ENCODE peak calls at places on chromosomes 2 and 18, in four cellular contexts. P is thoracic aorta, X is endothelial cell of umbilical vein, C is endothelial cell. H is an unnamed sample.

GRCh38 chr2:42464631-42465030 is 29.2 kb downstream of the KCNG3 start:
- DNase-seq in C (no peak), P (no peak), X (no peak), H (no peak)

GRCh38 chr18:27143580-27144287 is 41.4 kb downstream of the CHST9 start:
- DNase-seq in X (no peak), P (no peak), C (no peak), H (peak)

GRCh38 chr2:148781544-148781943 is 93.5 kb upstream of the KIF5C start:
- DNase-seq in P (no peak), X (no peak), C (no peak), H (no peak)

GRCh38 chr18:9810216-9810804 is 75.5 kb upstream of the TXNDC2 start:
- DNase-seq in C (no peak), P (no peak), X (peak), H (no peak)

GRCh38 chr2:121650554-121650930 is 1.3 kb upstream of the CLASP1 start:
- DNase-seq in C (peak), P (no peak), X (no peak), H (no peak)

GRCh38 chr2:216013080-216013909 is at the start of gene MREG:
- DNase-seq in P (no peak), C (peak), X (peak), H (peak)

GRCh38 chr2:95274291-95275150 is at the start of gene PROM2:
- DNase-seq in C (no peak), X (no peak), P (no peak), H (peak)

GRCh38 chr2:237497820-237498128 is 10.7 kb downstream of the MLPH start:
- DNase-seq in X (no peak), C (no peak), P (no peak), H (no peak)

GRCh38 chr2:157825885-157826284 is 50.2 kb downstream of the ACVR1 start:
- DNase-seq in C (no peak), X (no peak), P (no peak), H (peak)

GRCh38 chr2:100321881-100322820 is at the start of gene LONRF2:
- DNase-seq in C (peak), X (no peak), P (no peak), H (peak)

GRCh38 chr2:39642054-39642742 is 23.5 kb upstream of the TMEM178A start:
- DNase-seq in C (no peak), P (no peak), X (peak), H (peak)

DNA sequence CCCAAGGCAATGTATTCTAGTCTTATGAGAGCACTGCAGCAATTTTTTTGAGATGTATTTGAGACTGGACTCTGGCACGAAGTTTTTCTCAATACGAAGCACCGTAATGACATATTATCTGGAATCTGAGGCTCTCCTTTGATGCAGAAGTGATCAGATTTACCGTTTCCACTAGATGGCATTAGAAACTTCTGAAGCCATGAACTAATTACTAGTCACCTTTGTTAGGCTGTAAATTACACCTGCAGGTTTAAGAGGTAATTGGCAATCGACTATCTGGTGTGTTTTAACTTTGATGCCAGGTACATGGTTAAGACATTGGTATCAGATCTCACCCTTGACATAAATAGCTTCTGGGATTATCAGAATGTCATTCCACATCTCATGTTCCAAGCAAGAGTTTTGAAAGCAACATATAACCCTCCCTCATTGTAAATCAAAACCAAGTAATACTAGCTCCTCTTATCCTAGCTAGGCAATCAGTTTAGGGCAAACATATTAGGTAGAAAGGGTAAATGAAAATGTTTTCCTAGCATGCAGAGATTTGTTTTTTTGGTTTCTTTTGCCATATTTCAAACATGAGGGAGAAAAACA is 254.6 kb upstream of the SPRED2 start:
- DNase-seq in P (no peak), X (no peak), C (no peak), H (no peak)
- TF ChIP-seq CTCF in P (no peak), X (no peak), C (peak), H (no peak)

GRCh38 chr2:189175869-189176431 is 3.6 kb downstream of the COL5A2 start:
- DNase-seq in C (no peak), P (no peak), X (no peak), H (no peak)

GRCh38 chr2:189179607-189179979 is at the start of gene COL5A2:
- DNase-seq in X (peak), C (peak), P (peak), H (no peak)

GRCh38 chr2:189178726-189179606 is 595 bp downstream of the COL5A2 start:
- DNase-seq in X (peak), C (peak), P (no peak), H (no peak)

GRCh38 chr2:189177441-189177840 is 2.1 kb downstream of the COL5A2 start:
- DNase-seq in P (no peak), C (no peak), X (no peak), H (no peak)

GRCh38 chr2:189178007-189178406 is 1.6 kb downstream of the COL5A2 start:
- DNase-seq in X (peak), P (no peak), C (no peak), H (no peak)
- TF ChIP-seq CTCF in X (peak), P (peak), C (peak), H (no peak)

GRCh38 chr2:195411219-195411687 is 245.8 kb upstream of the SLC39A10 start:
- DNase-seq in X (no peak), C (no peak), P (no peak), H (no peak)

GRCh38 chr2:195413422-195413821 is 243.6 kb upstream of the SLC39A10 start:
- DNase-seq in C (no peak), P (no peak), X (no peak), H (no peak)

GRCh38 chr2:195410272-195410671 is 246.8 kb upstream of the SLC39A10 start:
- DNase-seq in P (no peak), C (no peak), X (no peak), H (no peak)

GRCh38 chr2:195414479-195414878 is 242.5 kb upstream of the SLC39A10 start:
- DNase-seq in P (no peak), C (no peak), X (no peak), H (no peak)

GRCh38 chr2:195413944-195414343 is 243.1 kb upstream of the SLC39A10 start:
- DNase-seq in P (no peak), X (no peak), C (no peak), H (no peak)
- TF ChIP-seq CTCF in P (no peak), X (no peak), C (no peak), H (no peak)

GRCh38 chr2:213224366-213224765 is 59.9 kb upstream of the SPAG16 start:
- DNase-seq in X (no peak), P (no peak), C (no peak), H (no peak)

GRCh38 chr2:213221962-213222361 is 62.3 kb upstream of the SPAG16 start:
- DNase-seq in P (no peak), X (no peak), C (no peak), H (no peak)

GRCh38 chr2:213216461-213216860 is 65.0 kb upstream of the IKZF2 start:
- DNase-seq in C (no peak), P (no peak), X (no peak), H (peak)

GRCh38 chr2:213219816-213220215 is 64.4 kb upstream of the SPAG16 start:
- DNase-seq in C (no peak), X (no peak), P (no peak), H (no peak)

DNA sequence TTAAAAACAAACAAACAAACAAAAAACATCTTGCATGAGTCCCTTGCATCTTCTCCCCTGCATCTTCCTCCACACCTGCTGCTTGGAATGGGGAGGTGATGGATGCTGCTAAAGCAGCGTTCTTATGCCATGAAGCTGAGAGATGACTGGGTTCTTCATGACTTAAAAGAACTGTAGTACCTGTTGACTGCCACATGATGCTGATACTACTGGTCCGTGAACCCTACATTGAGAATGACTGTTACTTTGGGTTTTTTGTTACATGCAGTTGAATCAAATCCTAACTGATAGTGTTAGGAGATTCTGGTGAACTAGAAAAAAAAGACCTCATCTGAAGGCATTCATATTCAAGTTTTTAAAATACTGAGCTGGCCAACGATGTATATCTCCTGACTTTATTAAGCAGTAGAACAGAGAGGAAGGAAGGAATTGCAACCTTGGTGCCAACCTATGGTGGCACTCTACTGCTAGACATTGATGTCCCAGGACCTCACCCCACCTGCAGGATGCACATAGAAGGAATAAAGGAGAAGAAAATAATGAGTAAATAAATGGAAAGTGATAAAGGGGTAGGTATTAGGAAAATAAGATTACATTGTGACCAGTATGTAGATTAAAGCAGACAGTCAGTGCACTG is 63.2 kb upstream of the SPAG16 start:
- DNase-seq in X (no peak), P (no peak), C (no peak), H (no peak)
- TF ChIP-seq CTCF in X (no peak), P (no peak), C (no peak), H (no peak)

GRCh38 chr2:196404276-196404675 is 232.9 kb upstream of the STK17B start:
- DNase-seq in C (no peak), X (peak), P (no peak), H (no peak)
- TF ChIP-seq CTCF in C (no peak), X (no peak), P (no peak), H (no peak)

GRCh38 chr18:45341454-45341853 is 273.8 kb upstream of the SLC14A2 start:
- DNase-seq in X (no peak), P (no peak), C (no peak), H (no peak)
- TF ChIP-seq CTCF in X (no peak), P (no peak), C (peak), H (peak)

DNA sequence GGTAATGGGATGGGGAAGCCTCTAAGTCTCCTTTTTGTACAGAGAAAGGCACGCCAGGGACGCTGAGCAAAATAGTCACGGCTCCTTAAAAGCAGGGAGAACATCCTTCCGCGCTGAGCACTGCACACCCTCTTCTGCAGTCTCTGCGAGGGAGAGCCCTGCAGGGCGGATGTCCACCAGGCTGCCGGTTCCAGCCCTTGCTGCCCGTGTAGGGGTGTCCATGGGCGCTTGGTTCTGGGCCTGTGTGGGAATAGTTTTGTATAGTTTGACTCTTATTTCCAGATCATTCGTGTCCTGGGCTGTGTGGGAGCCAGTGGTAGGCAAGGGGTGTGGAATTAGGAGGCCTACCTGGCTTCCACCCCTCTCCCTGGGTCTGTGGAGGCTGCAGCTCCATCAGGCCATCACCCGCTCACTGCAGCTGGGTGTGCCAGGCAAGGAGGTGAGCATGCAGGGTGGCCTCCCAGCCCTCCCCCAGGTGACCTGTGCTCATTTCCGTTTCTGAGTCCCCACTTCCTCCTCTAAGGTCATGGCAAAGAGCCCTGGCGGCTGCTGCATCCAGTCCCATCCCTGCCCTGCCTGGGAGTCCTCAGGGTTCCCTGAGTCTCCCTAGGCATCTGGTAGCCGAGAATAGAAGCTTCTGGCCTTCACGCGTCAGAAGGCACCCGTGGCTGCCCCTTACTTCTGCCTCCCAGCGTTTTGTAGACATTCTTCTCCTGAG is 202.6 kb downstream of the LDLRAD4 start:
- DNase-seq in C (no peak), P (no peak), X (no peak), H (no peak)
- TF ChIP-seq CTCF in C (no peak), P (no peak), X (no peak), H (no peak)

DNA sequence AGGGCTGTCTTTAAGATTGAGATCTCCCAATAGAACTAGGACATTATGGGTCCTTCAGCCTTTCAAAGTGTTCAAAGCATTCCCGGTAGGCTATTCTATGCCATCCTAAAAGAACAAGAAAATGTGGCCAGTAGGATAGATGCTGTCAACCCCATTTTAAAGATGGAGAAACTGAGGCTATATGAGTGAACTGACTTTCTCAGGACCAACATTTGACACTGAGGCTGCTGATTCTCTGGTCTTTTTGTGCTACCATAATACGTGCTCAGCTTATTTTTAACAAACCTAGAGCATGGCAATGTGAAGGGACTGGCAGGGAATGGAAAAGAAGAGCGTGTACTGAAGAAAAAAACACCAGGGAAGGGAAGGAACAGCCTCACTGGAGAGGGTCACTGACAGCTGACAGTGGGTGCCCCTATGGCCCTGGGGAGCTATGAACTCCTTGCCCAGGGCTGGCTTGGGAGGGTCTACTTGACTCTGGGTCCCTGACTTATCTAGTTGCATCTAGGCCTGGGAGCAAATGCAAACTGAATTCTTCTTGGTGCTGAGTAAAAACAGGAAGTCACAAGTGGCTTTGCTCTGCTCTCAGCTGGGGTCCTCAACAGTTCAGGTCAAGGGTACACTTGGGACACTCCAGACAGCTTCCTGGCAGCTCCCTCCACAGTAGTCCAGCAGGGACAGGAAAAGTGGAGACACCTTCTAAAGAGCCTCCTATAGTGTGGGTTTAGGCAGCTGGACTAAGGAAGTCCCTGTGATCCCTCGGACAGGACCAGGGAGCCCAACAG is 2.3 kb downstream of the CYRIA start:
- DNase-seq in P (no peak), X (no peak), C (no peak), H (no peak)
- TF ChIP-seq CTCF in P (no peak), X (no peak), C (no peak), H (no peak)

DNA sequence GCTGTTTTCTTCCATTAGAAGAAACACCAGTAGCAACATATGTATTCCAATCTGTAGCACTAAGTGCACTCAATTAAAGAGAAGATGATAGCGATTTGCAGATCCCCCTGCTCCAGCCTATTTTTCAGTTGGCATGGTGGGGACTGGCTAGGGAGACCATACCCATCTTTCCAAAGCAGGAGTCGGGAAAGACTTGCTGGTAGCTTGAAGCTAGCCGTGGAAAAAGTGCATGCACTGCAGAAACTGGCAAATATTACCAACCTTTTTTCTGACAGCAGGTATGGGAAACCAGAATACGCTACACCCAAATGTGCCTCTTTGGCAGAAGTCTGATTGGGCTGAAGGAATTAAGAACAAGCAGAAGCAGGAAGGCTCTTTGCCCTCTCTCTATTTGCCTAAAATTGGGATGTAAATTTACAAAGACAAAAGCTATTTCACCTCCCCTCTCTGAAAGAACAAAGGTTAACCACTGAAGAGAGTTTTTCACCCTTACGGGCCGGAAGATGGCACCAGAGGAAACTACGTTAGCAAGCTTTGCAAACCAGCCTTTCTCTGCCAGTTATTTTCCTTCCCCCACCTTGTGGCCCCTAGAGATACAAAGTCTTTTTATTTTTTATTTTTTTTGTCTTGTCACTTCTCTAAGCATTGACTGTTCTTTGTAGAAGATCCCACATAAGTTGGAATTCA is 273.1 kb downstream of the DLGAP1 start:
- DNase-seq in X (no peak), C (peak), P (no peak), H (no peak)
- TF ChIP-seq CTCF in X (no peak), C (no peak), P (no peak), H (no peak)

H was measured in Calu3.